ENCODE peak calls at places on chromosome 20, in five cellular contexts. G is BJ, O is fibroblast of lung, H is HCT116, L is cardiac muscle cell. Z is an unnamed sample.

GRCh38 chr20:11919046-11919445 is 1.4 kb downstream of the BTBD3 start:
- DNase-seq in G (no peak), H (no peak), L (no peak), O (peak; percentile 61), Z (no peak)

GRCh38 chr20:214383-214782 is 12.7 kb upstream of the DEFB129 start:
- DNase-seq in L (no peak), H (no peak), G (no peak), O (no peak), Z (no peak)

GRCh38 chr20:20233041-20233514 is 134.8 kb upstream of the INSM1 start:
- DNase-seq in G (no peak), O (no peak), H (no peak), L (no peak), Z (no peak)

GRCh38 chr20:39800111-39800510 is 838.0 kb downstream of the DHX35 start:
- DNase-seq in H (no peak), G (no peak), L (no peak), O (peak; percentile 42), Z (no peak)

GRCh38 chr20:4375881-4376280 is 345.8 kb upstream of the PRND start:
- DNase-seq in L (no peak), G (peak; percentile 0), O (peak; percentile 85), H (no peak), Z (no peak)

GRCh38 chr20:12555369-12555768 is 453.4 kb upstream of the SPTLC3 start:
- DNase-seq in O (no peak), L (no peak), H (no peak), G (no peak), Z (no peak)

GRCh38 chr20:4108495-4109306 is 93.3 kb upstream of the RNF24 start:
- DNase-seq in L (peak; percentile 78), H (peak; percentile 83), G (no peak), O (peak; percentile 93), Z (peak; percentile 50)

GRCh38 chr20:44211177-44212039 is 837 bp upstream of the OSER1 start:
- DNase-seq in L (no peak), O (peak; percentile 47), H (no peak), G (no peak), Z (no peak)

GRCh38 chr20:21513181-21513663 is 642 bp downstream of the NKX2-2 start:
- DNase-seq in O (no peak), L (no peak), G (no peak), H (no peak), Z (no peak)

GRCh38 chr20:38809942-38810341 is 4.4 kb downstream of the PPP1R16B start:
- DNase-seq in L (no peak), G (no peak), H (no peak), O (no peak), Z (no peak)

GRCh38 chr20:49821850-49822249 is 9.2 kb downstream of the SLC9A8 start:
- DNase-seq in L (no peak), H (no peak), G (no peak), O (peak; percentile 62), Z (no peak)
- TF ChIP-seq CTCF in L (peak; percentile 53), H (no peak), G (peak; percentile 58), O (peak; percentile 48), Z (peak; percentile 33)

DNA sequence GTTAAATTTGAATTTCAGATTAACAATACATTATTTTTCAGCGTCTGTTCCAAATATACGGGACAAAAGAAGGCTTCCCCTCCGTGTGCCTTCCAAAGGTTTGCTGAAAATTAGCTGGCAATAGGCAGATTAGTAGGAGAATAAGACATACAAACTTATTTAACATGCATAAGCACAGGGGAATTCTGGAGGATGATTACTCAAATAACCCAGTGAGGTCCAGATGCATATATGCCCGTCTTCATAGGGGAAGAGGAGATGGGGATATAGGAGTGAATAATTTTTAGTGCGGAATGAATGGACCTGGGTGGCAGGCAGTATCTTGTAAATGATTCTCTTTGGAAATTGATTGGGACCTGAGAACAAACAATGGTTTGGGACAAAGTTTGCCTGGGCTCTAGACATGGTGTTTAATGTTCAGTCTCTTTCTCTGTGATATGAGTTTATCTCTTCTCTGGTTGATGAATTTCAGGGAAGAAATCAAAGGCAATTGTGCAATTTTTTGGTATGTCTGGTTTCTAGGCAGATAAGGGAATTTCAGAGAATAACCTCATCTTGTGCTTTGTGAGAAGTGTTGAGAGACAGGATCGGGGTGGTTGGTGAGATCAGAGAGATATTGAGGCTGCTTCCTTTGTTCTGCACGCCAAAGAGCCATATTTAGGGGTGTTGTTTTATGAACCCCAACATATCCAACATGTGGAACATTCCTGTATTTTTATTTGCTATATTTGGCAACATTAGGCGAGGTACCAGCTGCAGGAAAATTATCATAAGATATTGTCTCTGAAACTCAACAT is 63.7 kb downstream of the MKKS start:
- DNase-seq in G (no peak), H (no peak), O (peak; percentile 32), L (no peak), Z (no peak)
- H3K4me3 ChIP-seq in G (no peak overlapping the region), H (no peak overlapping the region), O (no peak overlapping the region), L (no peak overlapping the region), Z (no peak overlapping the region)

GRCh38 chr20:62314339-62314638 is 11.5 kb downstream of the ADRM1 start:
- DNase-seq in G (no peak), H (no peak), L (no peak), O (no peak), Z (no peak)
- TF ChIP-seq CTCF in G (no peak), H (no peak), L (no peak), O (no peak), Z (no peak)

GRCh38 chr20:58838174-58838573 is 12.5 kb downstream of the GNAS-AS1 start:
- DNase-seq in L (no peak), H (no peak), G (no peak), O (no peak), Z (no peak)

GRCh38 chr20:58837717-58838116 is 13.0 kb downstream of the GNAS-AS1 start:
- DNase-seq in O (no peak), G (no peak), L (no peak), H (no peak), Z (no peak)

GRCh38 chr20:58840816-58841538 is 9.7 kb downstream of the GNAS-AS1 start:
- DNase-seq in H (no peak), O (no peak), G (no peak), L (no peak), Z (no peak)

GRCh38 chr20:58839991-58840747 is 10.5 kb downstream of the GNAS-AS1 start:
- DNase-seq in G (no peak), L (no peak), O (no peak), H (no peak), Z (no peak)

DNA sequence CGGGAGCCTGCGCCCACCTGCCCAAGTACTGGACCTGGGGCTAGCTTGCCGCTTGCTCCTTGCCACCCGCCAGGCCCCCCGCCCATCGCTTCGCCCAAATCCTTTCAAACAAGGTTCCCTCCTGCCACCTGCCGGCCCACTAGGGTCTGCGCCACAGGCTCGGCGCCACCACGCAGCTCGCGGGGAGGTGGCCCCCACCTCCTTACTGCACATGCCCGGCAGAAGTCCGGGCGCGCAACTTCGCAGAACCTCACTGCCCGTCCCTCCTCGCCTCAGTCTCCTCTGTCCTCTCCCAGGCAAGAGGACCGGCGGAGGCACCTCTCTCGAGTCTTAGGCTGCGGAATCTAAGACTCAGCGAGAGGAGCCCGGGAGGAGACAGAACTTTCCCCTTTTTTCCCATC is 11.2 kb downstream of the GNAS-AS1 start:
- DNase-seq in O (peak; percentile 26), L (peak; percentile 72), H (peak; percentile 7), G (no peak), Z (no peak)
- H3K4me3 ChIP-seq in O (no peak overlapping the region), L (peak overlapping the region; percentile 36), H (no peak overlapping the region), G (no peak overlapping the region), Z (no peak overlapping the region)